ENCODE peak calls at places on chromosomes 16 and 17, in five cellular contexts. W, Q, N, H and M are unnamed samples.
A peak's percentile ranks its signal among the peaks of the same experiment; 100 is the strongest.

GRCh38 chr17:58832514-58832913 is 76.9 kb downstream of the PPM1E start:
- DNase-seq in W (no peak), Q (no peak), N (no peak), H (no peak), M (no peak)

GRCh38 chr17:80743181-80743771 is 198.6 kb downstream of the RPTOR start:
- DNase-seq in W (no peak), Q (no peak), N (no peak), H (no peak), M (no peak)

GRCh38 chr17:18093616-18094408 is 6.1 kb downstream of the DRG2 start:
- DNase-seq in W (no peak), Q (no peak), N (no peak), H (peak; percentile 37), M (no peak)

GRCh38 chr17:78391843-78392242 is 13.4 kb downstream of the PGS1 start:
- DNase-seq in W (no peak), Q (no peak), N (no peak), H (no peak), M (no peak)

GRCh38 chr16:56350491-56351405 is 74.6 kb downstream of the AMFR start:
- DNase-seq in W (no peak), Q (no peak), N (no peak), H (no peak), M (no peak)

GRCh38 chr17:6953689-6954088 is 42.2 kb upstream of the ALOX12 start:
- DNase-seq in W (no peak), Q (no peak), N (no peak), H (no peak), M (no peak)

GRCh38 chr16:12667909-12668308 is 135.8 kb downstream of the CPPED1 start:
- DNase-seq in W (no peak), Q (no peak), N (no peak), H (no peak), M (no peak)

GRCh38 chr16:23249830-23250229 is 52.3 kb upstream of the SCNN1B start:
- DNase-seq in W (no peak), Q (no peak), N (no peak), H (no peak), M (no peak)

GRCh38 chr17:69608808-69609494 is 194.5 kb downstream of the MAP2K6 start:
- DNase-seq in W (no peak), Q (no peak), N (no peak), H (no peak), M (no peak)

GRCh38 chr16:86126891-86127290 is 227.9 kb downstream of the IRF8 start:
- DNase-seq in W (no peak), Q (no peak), N (no peak), H (no peak), M (no peak)

GRCh38 chr17:5122586-5123342 is 6.9 kb downstream of the USP6 start:
- DNase-seq in W (no peak), Q (no peak), N (no peak), H (no peak), M (no peak)
- TF ChIP-seq POLR2AphosphoS5 in W (no peak), Q (no peak), N (no peak), H (no peak), M (no peak)

DNA sequence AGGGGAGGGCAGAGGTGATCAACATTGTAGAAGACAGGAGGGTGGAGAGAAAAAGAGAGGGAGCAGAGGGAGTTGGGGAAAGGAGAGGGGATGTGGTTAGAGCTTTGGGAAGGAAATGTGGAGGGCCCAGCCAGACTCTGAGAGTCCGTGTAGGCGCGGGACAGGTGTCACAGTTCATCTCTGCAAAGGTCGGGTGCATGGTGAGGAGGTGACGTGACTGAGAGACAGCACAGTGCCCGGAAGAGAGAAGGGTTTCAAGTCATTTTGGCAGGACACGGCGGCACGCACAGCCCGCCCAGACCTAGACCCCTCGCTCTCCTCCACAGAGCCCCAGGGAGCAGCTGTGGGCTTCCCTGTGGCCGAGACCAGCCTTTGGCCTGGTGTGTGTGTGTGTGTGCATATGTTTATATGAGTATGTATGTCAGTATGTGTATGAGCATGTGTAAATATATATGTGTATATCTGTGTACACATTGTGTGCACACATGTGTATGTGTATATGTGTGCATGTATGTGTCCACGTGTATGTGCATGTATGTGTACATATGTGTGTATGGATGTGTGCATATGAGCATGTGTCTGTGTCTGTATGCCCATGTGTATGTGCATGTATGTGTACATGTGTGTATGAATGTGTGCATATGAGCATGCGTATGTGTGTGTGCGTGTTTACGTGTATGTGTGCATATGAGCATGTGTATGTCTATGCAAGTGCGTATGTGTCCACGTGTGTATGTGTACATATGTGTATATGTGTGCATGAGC is 104.6 kb downstream of the SEC14L1 start:
- DNase-seq in W (peak; percentile 60), Q (no peak), N (peak; percentile 70), H (no peak), M (peak; percentile 62)
- TF ChIP-seq TAF1 in W (no peak), Q (no peak), N (peak; percentile 63), H (no peak), M (no peak)

GRCh38 chr17:82064433-82065192 is 991 bp downstream of the DUS1L start:
- DNase-seq in W (no peak), Q (no peak), N (no peak), H (no peak), M (no peak)
- TF ChIP-seq POLR2A in W (no peak), Q (no peak), N (peak; percentile 30), H (no peak), M (no peak)

GRCh38 chr17:74514632-74515035 is 16.6 kb downstream of the CD300LB start:
- DNase-seq in W (no peak), Q (no peak), N (no peak), H (peak; percentile 18), M (no peak)
- TF ChIP-seq POLR2AphosphoS5 in W (no peak), Q (no peak), N (peak; percentile 8), H (no peak), M (no peak)

GRCh38 chr16:57479422-57480126 is 6.7 kb downstream of the DOK4 start:
- DNase-seq in W (no peak), Q (peak; percentile 50), N (no peak), H (no peak), M (no peak)

GRCh38 chr16:57479043-57479421 is 7.3 kb downstream of the DOK4 start:
- DNase-seq in W (no peak), Q (no peak), N (no peak), H (no peak), M (no peak)

GRCh38 chr16:57481421-57481820 is 4.9 kb downstream of the DOK4 start:
- DNase-seq in W (no peak), Q (no peak), N (no peak), H (no peak), M (no peak)

GRCh38 chr16:57480127-57480753 is 6.1 kb downstream of the DOK4 start:
- DNase-seq in W (no peak), Q (no peak), N (no peak), H (peak; percentile 76), M (no peak)

GRCh38 chr16:57480754-57481230 is 5.5 kb downstream of the DOK4 start:
- DNase-seq in W (no peak), Q (no peak), N (no peak), H (no peak), M (no peak)
- TF ChIP-seq TAF1 in W (no peak), Q (no peak), N (no peak), H (no peak), M (no peak)

GRCh38 chr16:84502075-84502474 is 2.4 kb downstream of the MEAK7 start:
- DNase-seq in W (no peak), Q (no peak), N (no peak), H (no peak), M (no peak)
- TF ChIP-seq POLR2A in W (no peak), Q (no peak), N (no peak), H (no peak), M (no peak)

DNA sequence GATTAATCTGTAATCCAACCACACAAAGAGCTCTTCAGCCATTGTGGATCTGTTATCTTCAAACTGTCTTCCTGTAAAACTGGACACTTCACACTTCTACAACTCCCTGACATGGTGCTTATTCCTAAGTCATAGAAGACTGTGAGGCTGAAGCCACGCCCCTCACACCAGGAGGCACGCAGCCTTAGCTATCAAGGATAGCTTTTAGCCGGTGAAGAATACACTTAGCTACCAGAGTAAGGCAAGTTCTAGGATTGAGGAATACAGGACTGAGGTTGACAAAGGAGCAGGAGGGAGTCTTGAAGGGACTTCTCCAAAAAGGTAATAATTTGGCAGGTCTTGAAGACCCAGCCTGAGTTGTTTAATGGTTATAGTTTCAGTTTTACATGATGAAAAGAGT is 79.8 kb upstream of the GAS7 start:
- DNase-seq in W (no peak), Q (no peak), N (no peak), H (no peak), M (no peak)
- TF ChIP-seq POLR2AphosphoS5 in W (no peak), Q (no peak), N (no peak), H (no peak), M (no peak)